ENCODE peak calls at places on chromosomes 7 and 10, in four cellular contexts. M, C, X and P are unnamed samples.

GRCh38 chr7:101691822-101692384 is 62.8 kb upstream of the MYL10 start:
- DNase-seq in X (no peak), C (no peak), M (no peak), P (peak)

GRCh38 chr10:124894569-124895215 is 47.2 kb upstream of the ZRANB1 start:
- DNase-seq in X (no peak), C (no peak), M (no peak), P (no peak)

GRCh38 chr10:93468532-93469213 is 13.5 kb downstream of the MYOF start:
- DNase-seq in M (no peak), X (peak), C (no peak), P (peak)

GRCh38 chr7:99083733-99084132 is 60.2 kb downstream of the SMURF1 start:
- DNase-seq in C (no peak), X (no peak), M (no peak), P (no peak)

GRCh38 chr7:93414574-93414973 is 159.9 kb downstream of the CALCR start:
- DNase-seq in M (no peak), X (no peak), C (no peak), P (no peak)

GRCh38 chr7:2201128-2201527 is 31.6 kb downstream of the MAD1L1 start:
- DNase-seq in M (no peak), C (no peak), X (no peak), P (no peak)

GRCh38 chr7:88218836-88219605 is 817 bp downstream of the SRI start:
- DNase-seq in C (peak), M (peak), X (peak), P (no peak)

GRCh38 chr7:18345641-18346234 is 149.8 kb upstream of the HDAC9 start:
- DNase-seq in M (no peak), X (peak), C (peak), P (peak)

GRCh38 chr7:28032738-28033380 is 147.7 kb downstream of the JAZF1 start:
- DNase-seq in M (no peak), X (no peak), C (no peak), P (no peak)

GRCh38 chr10:97079157-97079435 is 106.7 kb downstream of the SLIT1 start:
- DNase-seq in C (no peak), X (no peak), M (no peak), P (no peak)

GRCh38 chr7:2698581-2699288 is 10.7 kb downstream of the AMZ1 start:
- DNase-seq in C (no peak), M (peak), X (no peak), P (no peak)

GRCh38 chr10:90871279-90871760 is 454 bp upstream of the RPP30 start:
- DNase-seq in X (peak), M (peak), C (peak), P (peak)

GRCh38 chr7:70596575-70596891 is 535.4 kb upstream of the GALNT17 start:
- DNase-seq in M (no peak), X (no peak), C (no peak), P (no peak)

GRCh38 chr10:126421745-126422144 is 33.5 kb upstream of the ADAM12 start:
- DNase-seq in X (no peak), M (no peak), C (no peak), P (no peak)

GRCh38 chr10:90378524-90379076 is 479.2 kb downstream of the HTR7 start:
- DNase-seq in C (no peak), M (no peak), X (no peak), P (no peak)

GRCh38 chr7:23539494-23539907 is 7.7 kb upstream of the TRA2A start:
- DNase-seq in C (no peak), X (no peak), M (peak), P (no peak)

GRCh38 chr7:85184599-85185354 is 2.1 kb downstream of the SEMA3D start:
- DNase-seq in X (no peak), M (no peak), C (no peak), P (no peak)

GRCh38 chr7:82932516-82932915 is 230.2 kb downstream of the PCLO start:
- DNase-seq in X (no peak), M (no peak), C (no peak), P (no peak)

GRCh38 chr7:6074612-6075380 is 43.6 kb downstream of the ANKRD61 start:
- DNase-seq in C (no peak), M (no peak), X (no peak), P (no peak)

GRCh38 chr7:155312108-155312507 is 14.4 kb downstream of the INSIG1 start:
- DNase-seq in C (no peak), X (no peak), M (no peak), P (no peak)

GRCh38 chr10:74824184-74825032 is 2.0 kb upstream of the KAT6B start:
- DNase-seq in X (no peak), C (peak), M (no peak), P (peak)

GRCh38 chr7:75878769-75879596 is at the start of gene RHBDD2:
- DNase-seq in C (peak), X (peak), M (peak), P (peak)
- TF ChIP-seq EP300 in C (peak), X (no peak), M (no peak), P (no peak)

GRCh38 chr7:108347616-108348015 is 108.6 kb downstream of the NRCAM start:
- DNase-seq in C (peak), M (no peak), X (peak), P (peak)
- TF ChIP-seq BHLHE40 in C (no peak), M (no peak), X (no peak), P (no peak)

GRCh38 chr7:84145892-84146291 is 48.7 kb downstream of the SEMA3A start:
- DNase-seq in M (no peak), X (no peak), C (no peak), P (no peak)
- TF ChIP-seq EP300 in M (no peak), X (no peak), C (no peak), P (no peak)

DNA sequence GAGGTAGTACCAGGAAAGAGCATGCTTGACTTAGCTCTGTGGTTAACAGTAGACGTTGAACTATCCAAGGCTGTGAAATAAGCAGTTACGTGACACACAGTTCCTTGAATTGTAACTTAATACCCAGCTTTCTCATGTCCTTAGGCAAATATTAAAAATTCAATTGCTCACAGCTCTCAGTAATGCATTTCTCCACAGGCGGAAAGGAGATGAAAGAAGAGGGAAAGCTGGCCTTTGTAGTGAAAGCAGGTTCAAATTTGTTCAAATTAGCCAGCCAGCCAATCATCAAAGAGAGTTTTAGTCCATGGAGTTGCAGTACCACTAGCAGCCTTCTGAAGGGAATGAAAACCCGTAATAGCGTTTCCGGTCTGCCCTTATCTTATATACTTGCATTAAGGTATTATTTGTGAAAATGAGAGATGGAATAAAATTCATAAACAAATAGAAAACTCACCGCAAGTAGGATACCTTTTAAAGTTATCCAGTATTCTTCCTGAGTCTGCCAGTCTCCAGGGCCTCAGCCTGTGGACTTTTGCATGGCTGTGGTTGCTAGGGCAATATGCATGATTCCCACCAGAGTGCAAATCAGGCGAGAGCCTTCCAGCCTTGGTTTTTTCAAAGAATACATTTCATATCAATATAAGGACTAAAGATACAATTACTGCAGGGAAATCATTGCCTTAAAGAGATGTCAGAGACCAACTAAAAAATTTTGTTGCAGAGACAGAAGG is 795.5 kb downstream of the TNS3 start:
- DNase-seq in C (no peak), M (no peak), X (no peak), P (no peak)
- TF ChIP-seq BHLHE40 in C (no peak), M (no peak), X (no peak), P (no peak)

DNA sequence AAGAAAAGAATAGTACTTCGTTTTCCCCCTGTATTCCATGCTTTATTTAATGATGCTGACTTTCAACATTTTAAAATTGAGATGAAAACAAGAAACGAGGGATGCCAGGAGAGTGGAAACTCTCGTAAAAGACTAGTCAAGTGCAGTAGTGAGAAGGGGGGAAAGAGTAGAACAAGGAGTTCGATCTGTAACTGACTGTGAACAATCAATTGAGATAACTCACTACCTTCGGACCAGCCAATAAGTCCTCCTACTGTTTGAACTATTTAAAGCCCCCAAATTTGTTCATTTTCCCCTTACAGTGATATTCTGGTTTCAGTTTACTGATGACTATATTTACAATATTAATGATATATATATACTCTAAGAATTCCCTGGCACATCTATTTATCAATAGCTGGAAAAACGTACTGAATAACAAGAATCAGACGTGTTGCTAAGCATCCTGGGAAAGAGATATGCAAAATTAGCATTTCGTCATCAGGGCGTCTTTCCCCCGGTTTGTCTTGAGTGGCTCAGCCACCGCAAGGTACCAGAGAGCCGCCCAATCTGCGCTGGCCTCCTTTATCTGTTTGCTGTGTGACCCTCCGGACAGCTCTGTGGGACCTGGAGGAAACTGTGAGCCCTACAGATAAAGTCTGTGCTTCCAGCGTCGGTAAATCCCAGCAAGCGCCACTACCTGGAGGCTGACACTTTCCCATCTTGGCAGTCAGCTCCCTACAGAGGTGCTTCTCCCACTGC is 41.1 kb downstream of the PDIA4 start:
- DNase-seq in C (peak), X (peak), M (peak), P (peak)
- TF ChIP-seq EP300 in C (no peak), X (no peak), M (no peak), P (no peak)

DNA sequence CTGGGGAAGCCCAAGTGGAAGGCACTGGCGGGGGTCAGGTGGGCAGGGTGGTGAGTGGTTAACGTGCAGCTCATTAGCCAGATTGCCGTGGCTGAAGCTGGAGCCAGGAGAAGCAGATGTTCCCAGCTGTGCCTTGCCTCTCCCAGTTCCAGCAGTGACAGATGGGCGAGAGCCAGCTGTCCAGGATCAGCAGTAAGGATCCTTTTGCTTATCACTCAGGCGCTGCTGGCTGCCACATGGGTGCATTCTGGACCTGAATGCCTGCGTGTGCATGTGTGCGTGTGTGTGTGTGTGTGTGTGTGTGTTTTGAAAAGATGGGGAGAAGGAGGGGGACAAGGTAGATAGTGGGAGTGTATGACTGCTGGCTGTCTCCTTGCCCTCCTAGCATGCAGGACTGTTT is 3.5 kb downstream of the EPHA1 start:
- DNase-seq in M (no peak), C (no peak), X (no peak), P (no peak)
- TF ChIP-seq BHLHE40 in M (no peak), C (no peak), X (no peak), P (no peak)

DNA sequence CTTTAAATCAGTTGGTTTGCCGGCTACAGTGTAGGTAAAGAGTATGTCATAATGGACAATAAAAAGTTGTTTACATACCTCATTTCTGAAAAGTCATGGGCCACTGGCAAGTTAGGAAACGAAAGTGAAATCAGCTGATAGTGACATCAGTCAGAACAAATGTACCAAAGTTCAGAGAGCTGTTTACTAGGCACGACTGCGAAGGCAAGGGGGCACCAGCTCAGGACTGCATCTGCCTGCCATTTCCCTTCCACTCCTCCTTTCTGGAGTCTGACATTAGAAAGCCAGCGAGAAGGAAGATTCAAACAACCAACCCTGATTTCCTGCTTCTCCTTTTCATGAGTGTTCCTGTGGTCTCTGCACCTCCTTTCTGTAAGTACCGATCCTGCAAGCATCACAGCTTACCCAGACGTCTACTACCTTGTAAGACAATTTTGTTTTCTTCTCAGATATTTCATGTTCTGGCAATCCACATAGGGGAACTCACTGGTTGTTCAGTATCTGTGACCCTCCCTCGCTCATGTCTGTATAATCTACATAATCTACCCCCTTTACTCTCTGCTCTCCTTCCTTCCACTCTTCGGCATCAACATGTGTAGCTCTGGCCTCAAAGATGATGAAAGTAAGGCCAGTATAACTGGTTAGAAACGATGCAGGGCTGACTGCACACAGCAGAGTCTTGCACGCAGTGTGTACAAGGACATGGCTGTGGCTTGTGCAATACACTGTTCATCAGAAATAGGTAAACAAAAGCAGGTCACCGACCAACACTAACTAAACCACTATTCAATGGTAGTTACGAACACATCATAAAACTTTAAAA is at the start of gene TMEM140:
- DNase-seq in C (peak), M (peak), X (no peak), P (peak)
- TF ChIP-seq EP300 in C (no peak), M (peak), X (no peak), P (no peak)

GRCh38 chr10:77400041-77400440 is 237.6 kb downstream of the KCNMA1 start:
- DNase-seq in X (no peak), C (no peak), M (no peak), P (no peak)
- TF ChIP-seq BHLHE40 in X (no peak), C (no peak), M (no peak), P (no peak)

GRCh38 chr10:72170263-72170662 is 45.5 kb upstream of the ANAPC16 start:
- DNase-seq in C (no peak), X (peak), M (no peak), P (peak)
- TF ChIP-seq EP300 in C (no peak), X (peak), M (no peak), P (no peak)

DNA sequence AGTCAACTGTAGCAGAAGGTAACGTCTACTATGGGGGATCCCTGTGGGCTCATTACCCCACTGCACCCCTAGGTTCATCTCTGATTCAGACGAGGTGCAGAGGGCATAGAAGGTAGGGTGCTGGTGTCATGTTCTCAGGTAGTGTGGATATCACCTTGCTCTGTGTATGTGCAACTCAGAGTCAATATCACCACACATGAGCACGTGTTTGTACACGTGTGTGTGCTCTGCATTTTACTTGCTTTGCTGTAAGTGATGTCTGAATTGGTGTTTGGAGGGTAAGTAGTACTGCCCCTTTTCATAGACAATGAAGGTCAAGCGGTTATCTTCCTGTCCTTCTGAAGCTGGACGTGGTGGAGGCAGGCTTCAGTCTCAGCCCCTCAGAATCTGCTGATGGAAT is 10.4 kb downstream of the DMBT1 start:
- DNase-seq in M (no peak), C (no peak), X (no peak), P (no peak)
- TF ChIP-seq BHLHE40 in M (no peak), C (no peak), X (no peak), P (no peak)